ENCODE peak calls at places on chromosome 12, in six cellular contexts. Z, M, E, S, P and V are unnamed samples.

GRCh38 chr12:116015525-116015924 is 262.0 kb downstream of the MED13L start:
- DNase-seq in E (peak), Z (peak), S (no peak), P (no peak), M (peak), V (no peak)

GRCh38 chr12:128671528-128672042 is 152.2 kb downstream of the SLC15A4 start:
- DNase-seq in Z (no peak), E (no peak), S (no peak), P (no peak), M (no peak), V (no peak)

GRCh38 chr12:42666671-42667243 is 77.2 kb upstream of the PRICKLE1 start:
- DNase-seq in E (no peak), P (no peak), M (peak), Z (peak), S (no peak), V (no peak)

GRCh38 chr12:1855241-1855640 is 34.9 kb downstream of the LRTM2 start:
- DNase-seq in S (no peak), Z (no peak), M (peak), E (no peak), P (no peak), V (no peak)

GRCh38 chr12:91109148-91109564 is 2.1 kb downstream of the LUM start:
- DNase-seq in S (peak), Z (peak), M (peak), E (peak), P (peak), V (peak)

GRCh38 chr12:51009038-51009437 is 17.1 kb downstream of the SLC11A2 start:
- DNase-seq in M (peak), P (no peak), E (no peak), S (peak), Z (no peak), V (no peak)

GRCh38 chr12:42794811-42795210 is 205.3 kb upstream of the PRICKLE1 start:
- DNase-seq in E (no peak), P (no peak), S (no peak), M (no peak), Z (no peak), V (no peak)

GRCh38 chr12:100473716-100474150 is at the start of gene NR1H4:
- DNase-seq in P (no peak), M (peak), S (peak), Z (no peak), E (no peak), V (no peak)

GRCh38 chr12:102669056-102669455 is 188.7 kb upstream of the IGF1 start:
- DNase-seq in P (no peak), S (no peak), Z (no peak), E (no peak), M (no peak), V (no peak)

GRCh38 chr12:100717733-100718067 is 76.9 kb upstream of the ANO4 start:
- DNase-seq in E (no peak), Z (peak), P (no peak), M (no peak), S (no peak), V (no peak)

GRCh38 chr12:27981874-27982273 is 9.3 kb upstream of the PTHLH start:
- DNase-seq in Z (no peak), M (no peak), P (no peak), E (no peak), S (no peak), V (no peak)

GRCh38 chr12:127943481-127944210 is 323.3 kb upstream of the TMEM132C start:
- DNase-seq in Z (no peak), E (no peak), M (no peak), S (no peak), P (no peak), V (no peak)

GRCh38 chr12:25653487-25654175 is 100.5 kb upstream of the LMNTD1 start:
- DNase-seq in M (no peak), Z (no peak), E (no peak), S (no peak), P (no peak), V (no peak)

GRCh38 chr12:101839324-101840283 is 8.8 kb upstream of the GNPTAB start:
- DNase-seq in P (peak), M (peak), Z (peak), E (peak), S (peak), V (no peak)

GRCh38 chr12:75825686-75826085 is 205.9 kb downstream of the PHLDA1 start:
- DNase-seq in Z (no peak), P (no peak), E (no peak), S (no peak), M (peak), V (no peak)

GRCh38 chr12:18690653-18691052 is 47.2 kb downstream of the PLCZ1 start:
- DNase-seq in P (no peak), Z (no peak), S (no peak), M (peak), E (no peak), V (no peak)

GRCh38 chr12:19525236-19525635 is 85.9 kb downstream of the AEBP2 start:
- DNase-seq in E (no peak), S (no peak), M (peak), P (no peak), Z (no peak), V (no peak)

GRCh38 chr12:120668091-120668796 is 18.7 kb upstream of the MLEC start:
- DNase-seq in S (no peak), Z (peak), M (no peak), P (no peak), E (no peak), V (no peak)

GRCh38 chr12:52914722-52915121 is 9.8 kb upstream of the KRT8 start:
- DNase-seq in E (no peak), S (no peak), Z (no peak), P (no peak), M (no peak), V (no peak)

GRCh38 chr12:124487065-124487833 is 80.2 kb downstream of the NCOR2 start:
- DNase-seq in M (no peak), E (no peak), P (no peak), Z (no peak), S (no peak), V (no peak)

GRCh38 chr12:14238224-14238792 is 127.2 kb upstream of the ATF7IP start:
- DNase-seq in E (no peak), P (no peak), Z (no peak), S (no peak), M (peak), V (no peak)

GRCh38 chr12:46468159-46468558 is 95.6 kb upstream of the SLC38A2 start:
- DNase-seq in Z (no peak), P (no peak), S (no peak), E (no peak), M (peak), V (no peak)

GRCh38 chr12:54033106-54033979 is 493 bp downstream of the HOXC5 start:
- DNase-seq in Z (peak), M (no peak), P (no peak), S (peak), E (no peak), V (no peak)

GRCh38 chr12:70178038-70178437 is 65.2 kb upstream of the CNOT2 start:
- DNase-seq in P (no peak), M (peak), S (no peak), E (no peak), Z (no peak), V (no peak)

GRCh38 chr12:67042697-67043131 is 226.4 kb upstream of the CAND1 start:
- DNase-seq in E (no peak), Z (peak), M (peak), S (peak), P (no peak), V (no peak)

GRCh38 chr12:54425696-54426095 is 6.6 kb upstream of the ITGA5 start:
- DNase-seq in M (no peak), P (no peak), E (no peak), S (no peak), Z (no peak), V (no peak)

GRCh38 chr12:49671051-49671765 is 36.0 kb downstream of the FMNL3 start:
- DNase-seq in E (no peak), S (no peak), P (no peak), M (no peak), Z (no peak), V (no peak)

GRCh38 chr12:12563529-12563928 is 866 bp upstream of the DUSP16 start:
- DNase-seq in E (no peak), S (no peak), Z (peak), P (no peak), M (peak), V (no peak)

GRCh38 chr12:100919116-100919515 is 124.5 kb downstream of the ANO4 start:
- DNase-seq in E (no peak), Z (no peak), S (no peak), P (no peak), M (no peak), V (no peak)

GRCh38 chr12:61713121-61713520 is 547.1 kb upstream of the USP15 start:
- DNase-seq in M (no peak), Z (no peak), E (no peak), P (no peak), S (no peak), V (no peak)

GRCh38 chr12:116892318-116892717 is 11.1 kb upstream of the HRK start:
- DNase-seq in Z (no peak), S (no peak), E (no peak), P (no peak), M (no peak), V (no peak)

GRCh38 chr12:122326597-122326996 is 60.3 kb upstream of the VPS33A start:
- DNase-seq in Z (no peak), E (no peak), S (no peak), P (no peak), M (peak), V (no peak)

GRCh38 chr12:116058574-116058973 is 218.9 kb downstream of the MED13L start:
- DNase-seq in S (no peak), P (no peak), M (no peak), E (no peak), Z (no peak), V (no peak)

GRCh38 chr12:18551703-18552102 is 186.1 kb downstream of the PLCZ1 start:
- DNase-seq in M (no peak), P (no peak), S (no peak), E (no peak), Z (no peak), V (no peak)

GRCh38 chr12:124736115-124737039 is 127.3 kb downstream of the SCARB1 start:
- DNase-seq in E (no peak), Z (no peak), P (no peak), S (no peak), M (no peak), V (no peak)

DNA sequence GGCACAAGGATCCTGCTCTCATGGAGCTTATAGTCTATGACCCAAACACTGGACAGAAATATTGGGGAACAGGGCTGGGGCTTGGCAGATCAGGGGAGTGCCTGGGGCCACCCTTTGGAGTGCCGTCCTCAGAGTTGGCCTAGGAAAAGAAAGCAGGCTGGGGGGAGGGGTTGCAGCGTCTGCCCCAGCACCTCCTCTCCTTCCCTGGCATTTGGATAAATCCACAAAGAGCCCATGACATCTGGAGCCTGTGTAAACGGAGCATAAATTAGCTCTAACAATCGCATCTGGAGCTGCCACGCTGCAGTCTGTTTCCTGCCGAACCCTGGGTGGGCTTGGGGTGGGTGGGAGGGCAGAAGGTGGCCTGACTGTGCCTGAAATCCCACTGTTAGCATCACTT is 63.7 kb downstream of the MVK start:
- DNase-seq in M (no peak), E (no peak), P (no peak), S (no peak), Z (no peak), V (no peak)
- TF ChIP-seq CTCF in M (no peak), E (no peak), P (no peak), S (no peak), Z (no peak), V (no peak)

DNA sequence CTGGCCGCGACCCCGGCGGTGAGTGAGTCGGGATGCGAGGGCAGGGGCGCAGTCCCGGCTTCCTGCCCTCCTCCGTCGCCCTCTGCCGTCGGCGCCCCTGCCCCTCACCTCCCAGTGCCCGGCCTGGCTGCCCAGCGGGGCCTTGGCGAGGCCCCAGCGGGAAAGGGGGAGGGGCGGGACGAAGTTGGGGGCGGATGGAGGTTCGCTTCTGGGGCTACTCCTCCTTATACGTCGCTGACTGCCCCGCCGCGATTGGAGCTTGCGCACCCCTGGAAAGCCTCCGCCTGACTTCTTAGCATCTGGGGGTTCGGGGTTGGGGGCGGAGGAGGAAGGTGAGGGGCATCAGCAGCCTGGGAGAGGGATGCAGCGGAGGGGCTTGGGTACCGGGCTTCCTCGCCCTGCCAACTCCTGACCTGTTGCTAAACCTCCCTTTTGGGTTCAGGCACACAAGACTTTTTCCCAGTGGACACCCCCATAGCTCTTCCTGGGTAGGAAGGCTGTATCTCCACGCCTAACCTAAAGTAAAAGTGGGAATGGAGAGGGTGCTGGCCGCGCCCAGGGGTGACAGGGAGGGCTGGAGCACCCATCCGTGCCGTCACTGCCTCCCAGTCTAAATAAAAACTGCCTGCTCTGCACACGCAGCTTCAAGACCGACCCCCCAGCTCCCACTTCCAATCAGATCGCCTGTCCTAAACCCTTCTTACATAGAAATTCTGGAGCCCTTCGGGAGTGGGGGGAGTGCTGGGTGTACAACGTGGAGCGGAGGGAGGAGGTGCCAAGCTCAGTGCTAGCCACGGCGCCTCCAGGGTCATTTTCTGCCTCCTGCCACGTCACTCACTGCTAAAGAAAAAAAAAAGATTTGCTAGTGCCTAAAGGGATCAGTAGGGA is 585 bp downstream of the TMEM263 start:
- DNase-seq in P (peak), E (peak), Z (peak), M (peak), S (peak), V (peak)
- TF ChIP-seq CTCF in P (no peak), E (peak), Z (peak), M (no peak), S (peak), V (no peak)

GRCh38 chr12:57813111-57813970 is 5.2 kb downstream of the AVIL start:
- DNase-seq in S (no peak), P (no peak), M (peak), E (no peak), Z (no peak), V (no peak)

GRCh38 chr12:57816855-57817151 is 1.7 kb downstream of the AVIL start:
- DNase-seq in Z (no peak), M (peak), E (no peak), P (no peak), S (no peak), V (no peak)

GRCh38 chr12:57816001-57816854 is 2.3 kb downstream of the AVIL start:
- DNase-seq in M (no peak), S (no peak), E (no peak), Z (no peak), P (no peak), V (no peak)

GRCh38 chr12:57815177-57816000 is 3.1 kb downstream of the AVIL start:
- DNase-seq in E (no peak), S (no peak), M (no peak), Z (peak), P (no peak), V (no peak)

DNA sequence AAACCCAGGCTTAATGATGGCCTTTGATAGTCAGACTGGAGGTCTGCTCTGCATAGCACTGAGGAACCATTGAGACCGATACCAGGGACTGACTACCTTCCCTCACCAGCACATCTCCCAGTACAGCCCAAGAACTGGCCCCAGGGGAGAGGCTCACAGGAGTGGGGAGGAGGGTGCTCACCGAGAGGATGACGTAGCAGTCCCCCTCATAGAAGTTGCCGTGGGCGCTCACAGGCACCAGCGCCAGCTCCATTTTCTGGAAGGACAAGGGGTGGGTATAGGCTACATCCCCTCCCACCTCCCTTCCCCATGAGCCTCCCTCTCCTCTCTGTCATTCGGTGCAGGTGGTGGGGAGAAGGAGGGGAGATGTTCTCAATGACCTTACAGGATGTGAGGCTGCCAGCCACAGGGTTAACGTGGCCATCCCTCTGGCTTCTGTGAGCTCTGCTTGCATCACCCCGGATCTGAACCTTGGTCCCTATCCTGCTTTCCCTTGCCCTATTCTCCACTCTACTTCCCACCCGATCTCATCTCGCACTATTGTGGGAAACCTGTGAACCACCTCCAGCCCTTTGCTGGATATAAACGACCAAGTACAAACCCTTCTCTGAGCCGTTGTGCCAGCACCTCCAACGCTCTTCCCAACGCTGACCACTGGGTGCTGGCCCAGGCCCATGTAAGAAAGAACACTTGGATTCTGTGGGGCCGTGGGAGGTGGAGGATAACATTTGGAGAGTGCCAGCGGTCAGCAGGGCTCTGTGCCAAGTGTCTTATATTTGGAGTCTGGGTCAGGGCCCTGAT is 4.4 kb downstream of the AVIL start:
- DNase-seq in Z (no peak), S (no peak), E (no peak), M (peak), P (no peak), V (no peak)
- TF ChIP-seq CTCF in Z (no peak), S (no peak), E (no peak), M (peak), P (no peak), V (no peak)

DNA sequence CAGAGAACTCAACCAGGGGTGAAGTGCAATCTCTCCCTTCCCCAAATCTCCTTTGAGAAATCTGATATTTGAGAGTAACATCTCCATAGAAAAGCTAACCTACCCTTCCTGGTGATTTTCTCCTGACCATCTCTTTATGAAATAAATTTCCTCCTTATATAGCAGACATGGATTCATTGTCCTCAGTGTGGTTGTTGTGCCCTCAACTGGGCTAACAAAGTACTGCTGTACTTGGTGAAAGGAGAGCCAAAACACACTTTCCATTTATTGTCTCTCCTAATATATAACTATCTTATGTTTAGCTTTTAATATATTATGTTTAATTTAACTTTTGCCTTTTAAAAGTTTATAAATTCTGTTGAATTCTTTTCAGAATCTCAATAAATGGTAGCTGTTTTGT is 65.1 kb upstream of the SLCO1B1 start:
- DNase-seq in E (no peak), Z (peak), P (no peak), S (no peak), M (peak), V (no peak)
- TF ChIP-seq CTCF in E (peak), Z (peak), P (no peak), S (peak), M (peak), V (peak)

GRCh38 chr12:56208014-56208413 is 13.7 kb downstream of the RNF41 start:
- DNase-seq in S (peak), Z (no peak), P (no peak), M (no peak), E (no peak), V (no peak)
- TF ChIP-seq CTCF in S (no peak), Z (no peak), P (no peak), M (no peak), E (no peak), V (no peak)

GRCh38 chr12:8562310-8562709 is 21.6 kb upstream of the CLEC4E start:
- DNase-seq in Z (no peak), M (no peak), P (no peak), S (no peak), E (no peak), V (no peak)
- TF ChIP-seq CTCF in Z (peak), M (no peak), P (no peak), S (no peak), E (peak), V (no peak)

DNA sequence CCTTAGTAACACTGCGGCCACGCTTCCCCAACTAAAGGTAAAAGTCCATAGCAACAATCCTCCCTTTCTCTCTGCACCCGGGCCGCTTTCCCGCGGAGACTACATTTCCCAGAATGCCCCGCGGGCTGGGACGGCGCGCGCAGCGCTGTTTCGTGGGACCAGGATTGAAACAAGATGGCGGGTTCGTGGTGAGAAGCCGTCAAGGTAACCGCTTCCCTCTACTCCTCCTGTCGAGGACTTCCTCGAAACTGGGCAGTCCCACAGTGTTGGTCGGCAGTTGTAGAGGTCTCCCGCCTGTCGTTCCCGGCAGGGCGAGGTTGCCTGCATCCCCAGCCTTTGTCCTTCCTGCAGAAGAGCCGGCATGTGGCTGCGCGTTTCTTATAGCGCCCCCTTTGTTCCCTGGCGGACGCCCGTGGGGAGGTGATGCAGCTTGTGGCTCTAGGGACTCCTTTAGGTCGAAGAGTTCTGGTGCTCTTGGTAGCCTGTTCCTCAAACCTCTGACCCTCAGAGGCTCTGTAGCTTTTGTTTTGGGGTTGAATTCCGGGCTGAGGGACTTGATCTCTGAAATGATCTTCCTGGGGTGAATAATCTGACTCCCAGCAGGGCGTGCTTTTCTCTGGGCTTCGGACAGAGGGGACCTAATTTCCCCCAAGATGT is at the start of gene MRPL42:
- DNase-seq in E (peak), Z (peak), M (peak), P (peak), S (peak), V (peak)
- TF ChIP-seq CTCF in E (peak), Z (peak), M (peak), P (no peak), S (peak), V (peak)

GRCh38 chr12:5912437-5913334 is 32.4 kb downstream of the ANO2 start:
- DNase-seq in E (no peak), P (no peak), S (no peak), Z (peak), M (no peak), V (peak)
- TF ChIP-seq CTCF in E (no peak), P (no peak), S (no peak), Z (peak), M (peak), V (peak)